ENCODE peak calls at places on chromosomes 3 and 15, in four cellular contexts. I is WTC11, Q is H1, Y is K562. R is an unnamed sample.

GRCh38 chr3:128080323-128080898 is 28.2 kb downstream of the SEC61A1 start:
- DNase-seq in I (no peak), Q (no peak), Y (peak), R (no peak)

GRCh38 chr15:69185706-69186105 is 25.3 kb downstream of the GLCE start:
- DNase-seq in I (no peak), Q (no peak), Y (no peak), R (no peak)

GRCh38 chr15:88649286-88649733 is 10.5 kb downstream of the ISG20 start:
- DNase-seq in I (no peak), Q (no peak), Y (no peak), R (peak)

GRCh38 chr3:55059027-55059629 is 131.3 kb upstream of the LRTM1 start:
- DNase-seq in I (no peak), Q (no peak), Y (no peak), R (no peak)

GRCh38 chr3:195727596-195728195 is 6.9 kb downstream of the MUC20 start:
- DNase-seq in I (no peak), Q (no peak), Y (no peak), R (peak)

GRCh38 chr15:40244961-40245523 is 6.2 kb downstream of the PAK6 start:
- DNase-seq in I (peak), Q (no peak), Y (no peak), R (no peak)

GRCh38 chr3:97981886-97982285 is 9.7 kb upstream of the RIOX2 start:
- DNase-seq in I (no peak), Q (no peak), Y (no peak), R (no peak)

GRCh38 chr3:195411831-195412230 is 31.0 kb downstream of the ACAP2 start:
- DNase-seq in I (no peak), Q (no peak), Y (no peak), R (no peak)

GRCh38 chr3:29353807-29354206 is 72.9 kb downstream of the RBMS3 start:
- DNase-seq in I (no peak), Q (no peak), Y (no peak), R (no peak)

GRCh38 chr3:18382760-18383369 is 42.3 kb downstream of the SATB1 start:
- DNase-seq in I (no peak), Q (no peak), Y (no peak), R (no peak)

GRCh38 chr3:82938821-82939328 is 1177.4 kb upstream of the GBE1 start:
- DNase-seq in I (no peak), Q (no peak), Y (no peak), R (peak)

GRCh38 chr3:156106721-156107373 is 13.5 kb upstream of the KCNAB1 start:
- DNase-seq in I (peak), Q (no peak), Y (peak), R (no peak)

GRCh38 chr3:149816986-149817385 is 4.0 kb downstream of the RNF13 start:
- DNase-seq in I (no peak), Q (no peak), Y (no peak), R (no peak)

GRCh38 chr15:45759910-45760309 is 125.1 kb downstream of the SQOR start:
- DNase-seq in I (no peak), Q (no peak), Y (no peak), R (no peak)

GRCh38 chr3:112982710-112983109 is 7.8 kb upstream of the CD200R1 start:
- DNase-seq in I (no peak), Q (no peak), Y (no peak), R (no peak)

GRCh38 chr3:50139718-50140423 is 15.3 kb upstream of the SEMA3F start:
- DNase-seq in I (no peak), Q (no peak), Y (no peak), R (no peak)

GRCh38 chr15:64697911-64698369 is 77.4 kb downstream of the RBPMS2 start:
- DNase-seq in I (no peak), Q (no peak), Y (no peak), R (no peak)

GRCh38 chr3:186220886-186221285 is 112.0 kb upstream of the ETV5 start:
- DNase-seq in I (peak), Q (no peak), Y (no peak), R (no peak)

GRCh38 chr3:52532838-52533622 is 627 bp downstream of the NT5DC2 start:
- DNase-seq in I (peak), Q (peak), Y (peak), R (peak)

GRCh38 chr15:43795997-43796396 is 3.9 kb downstream of the SERF2 start:
- DNase-seq in I (no peak), Q (no peak), Y (no peak), R (no peak)

GRCh38 chr15:63323798-63324651 is 46.6 kb downstream of the APH1B start:
- DNase-seq in I (no peak), Q (no peak), Y (no peak), R (peak)

GRCh38 chr15:42118650-42119531 is 24.5 kb upstream of the PLA2G4D start:
- DNase-seq in I (no peak), Q (no peak), Y (no peak), R (no peak)

GRCh38 chr15:75775296-75776074 is 62.8 kb upstream of the CSPG4 start:
- DNase-seq in I (peak), Q (peak), Y (peak), R (no peak)

GRCh38 chr15:38370079-38370478 is 83.8 kb upstream of the FAM98B start:
- DNase-seq in I (no peak), Q (no peak), Y (no peak), R (no peak)

GRCh38 chr3:77079988-77080585 is 40.2 kb downstream of the ROBO2 start:
- DNase-seq in I (no peak), Q (no peak), Y (no peak), R (no peak)
- TF ChIP-seq TEAD4 in I (no peak), Q (no peak), Y (no peak), R (no peak)

GRCh38 chr3:116579843-116580242 is 129.7 kb upstream of the TUSC7 start:
- DNase-seq in I (peak), Q (peak), Y (no peak), R (no peak)
- TF ChIP-seq TEAD4 in I (no peak), Q (peak), Y (no peak), R (no peak)

DNA sequence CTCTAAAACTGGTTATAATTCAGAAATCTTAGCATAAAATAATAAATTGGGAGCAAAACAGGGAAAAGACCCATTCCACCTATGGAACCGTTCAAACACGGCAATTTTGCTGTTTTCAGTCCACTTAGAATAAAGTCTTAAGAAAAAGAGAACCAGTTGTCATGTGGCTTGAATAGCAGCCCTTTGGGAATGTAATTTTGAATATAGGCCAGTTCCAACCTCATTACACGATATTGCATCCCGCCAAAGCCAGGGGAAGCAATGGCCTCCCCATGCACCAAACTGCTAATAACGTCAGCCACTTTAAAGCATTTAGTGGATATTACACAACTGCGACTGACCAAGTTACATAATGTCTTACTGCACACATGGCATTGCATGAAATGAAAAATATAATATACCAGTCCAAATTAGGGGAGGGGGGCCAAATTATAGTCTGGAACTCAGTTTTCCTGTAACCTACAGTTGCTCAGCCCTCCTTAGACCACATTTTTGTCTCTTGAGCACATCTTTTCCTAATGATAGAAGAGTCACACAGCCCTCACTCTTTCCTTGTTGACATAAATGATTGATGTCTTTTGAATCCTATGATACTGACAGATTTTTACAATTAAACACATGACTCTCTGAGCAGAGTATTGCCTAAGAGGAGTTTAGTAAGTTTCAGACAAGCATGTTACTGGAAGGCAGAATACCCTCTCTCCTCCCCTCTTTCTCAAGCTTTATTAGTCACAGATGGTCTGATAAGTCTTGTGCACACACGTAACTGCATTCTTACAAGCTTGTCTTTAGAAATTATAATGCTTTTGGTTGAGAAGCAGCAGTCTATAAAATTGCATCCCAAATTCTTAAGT is 1.0 kb upstream of the PLD1 start:
- DNase-seq in I (no peak), Q (no peak), Y (peak), R (peak)
- TF ChIP-seq TEAD4 in I (no peak), Q (no peak), Y (no peak), R (peak)

GRCh38 chr3:124818398-124819150 is 68.6 kb downstream of the ITGB5 start:
- DNase-seq in I (no peak), Q (no peak), Y (no peak), R (no peak)
- TF ChIP-seq TEAD4 in I (no peak), Q (no peak), Y (no peak), R (no peak)

R was measured in SK-N-SH.